ENCODE peak calls at places on chromosomes 7 and 10, in seven cellular contexts. One of them, this sample, is unnamed. For H3K36me3 and H3K27me3, the result is how much of the 10 kb centered on the place peaks cover.

GRCh38 chr7:131745645-131746248 is 189.3 kb upstream of the PODXL start:
- DNase-seq in body of pancreas: peak
- DNase-seq in CD8-positive, alpha-beta memory T cell: no peak
- DNase-seq in brain microvascular endothelial cell: peak
- DNase-seq in RWPE2: no peak
- DNase-seq in IMR-90: peak
- DNase-seq in pancreas: peak
- DNase-seq in this sample: peak

GRCh38 chr10:101303087-101303753 is 50.7 kb upstream of the BTRC start:
- DNase-seq in body of pancreas: no peak
- DNase-seq in CD8-positive, alpha-beta memory T cell: no peak
- DNase-seq in brain microvascular endothelial cell: no peak
- DNase-seq in RWPE2: no peak
- DNase-seq in IMR-90: no peak
- DNase-seq in pancreas: no peak
- DNase-seq in this sample: no peak

GRCh38 chr10:120666311-120666710 is 184.9 kb upstream of the WDR11 start:
- DNase-seq in body of pancreas: no peak
- DNase-seq in CD8-positive, alpha-beta memory T cell: no peak
- DNase-seq in brain microvascular endothelial cell: no peak
- DNase-seq in RWPE2: no peak
- DNase-seq in IMR-90: no peak
- DNase-seq in pancreas: no peak
- DNase-seq in this sample: no peak

GRCh38 chr7:118288098-118288497 is 63.6 kb downstream of the ANKRD7 start:
- DNase-seq in body of pancreas: no peak
- DNase-seq in CD8-positive, alpha-beta memory T cell: peak
- DNase-seq in brain microvascular endothelial cell: no peak
- DNase-seq in RWPE2: no peak
- DNase-seq in IMR-90: no peak
- DNase-seq in pancreas: no peak
- DNase-seq in this sample: no peak

GRCh38 chr7:143279186-143280098 is 5.3 kb upstream of the TMEM139 start:
- DNase-seq in body of pancreas: peak
- DNase-seq in CD8-positive, alpha-beta memory T cell: peak
- DNase-seq in brain microvascular endothelial cell: peak
- DNase-seq in RWPE2: no peak
- DNase-seq in IMR-90: peak
- DNase-seq in pancreas: no peak
- DNase-seq in this sample: no peak

GRCh38 chr7:65938336-65938895 is 43.6 kb downstream of the GUSB start:
- DNase-seq in body of pancreas: no peak
- DNase-seq in CD8-positive, alpha-beta memory T cell: no peak
- DNase-seq in brain microvascular endothelial cell: peak
- DNase-seq in RWPE2: no peak
- DNase-seq in IMR-90: peak
- DNase-seq in pancreas: no peak
- DNase-seq in this sample: no peak

GRCh38 chr7:68429376-68430117 is 1168.7 kb upstream of the AUTS2 start:
- DNase-seq in body of pancreas: no peak
- DNase-seq in CD8-positive, alpha-beta memory T cell: no peak
- DNase-seq in brain microvascular endothelial cell: no peak
- DNase-seq in RWPE2: no peak
- DNase-seq in IMR-90: no peak
- DNase-seq in pancreas: no peak
- DNase-seq in this sample: no peak

GRCh38 chr7:69067397-69067796 is 530.9 kb upstream of the AUTS2 start:
- DNase-seq in body of pancreas: peak
- DNase-seq in CD8-positive, alpha-beta memory T cell: no peak
- DNase-seq in brain microvascular endothelial cell: no peak
- DNase-seq in RWPE2: no peak
- DNase-seq in IMR-90: no peak
- DNase-seq in pancreas: peak
- DNase-seq in this sample: peak

GRCh38 chr7:1798191-1798590 is 128.1 kb downstream of the ELFN1 start:
- DNase-seq in body of pancreas: no peak
- DNase-seq in CD8-positive, alpha-beta memory T cell: no peak
- DNase-seq in brain microvascular endothelial cell: no peak
- DNase-seq in RWPE2: no peak
- DNase-seq in IMR-90: no peak
- DNase-seq in pancreas: no peak
- DNase-seq in this sample: no peak

GRCh38 chr10:14236341-14236740 is 94.4 kb downstream of the FRMD4A start:
- DNase-seq in body of pancreas: no peak
- DNase-seq in CD8-positive, alpha-beta memory T cell: no peak
- DNase-seq in brain microvascular endothelial cell: no peak
- DNase-seq in RWPE2: no peak
- DNase-seq in IMR-90: no peak
- DNase-seq in pancreas: no peak
- DNase-seq in this sample: no peak

GRCh38 chr10:117549100-117549499 is 6.6 kb downstream of the EMX2 start:
- DNase-seq in body of pancreas: no peak
- DNase-seq in CD8-positive, alpha-beta memory T cell: no peak
- DNase-seq in brain microvascular endothelial cell: no peak
- DNase-seq in RWPE2: no peak
- DNase-seq in IMR-90: no peak
- DNase-seq in pancreas: no peak
- DNase-seq in this sample: no peak

GRCh38 chr7:82406937-82407336 is 36.6 kb downstream of the CACNA2D1 start:
- DNase-seq in body of pancreas: no peak
- DNase-seq in CD8-positive, alpha-beta memory T cell: no peak
- DNase-seq in brain microvascular endothelial cell: no peak
- DNase-seq in RWPE2: no peak
- DNase-seq in IMR-90: peak
- DNase-seq in pancreas: no peak
- DNase-seq in this sample: no peak

GRCh38 chr10:35746004-35746403 is 103.9 kb upstream of the FZD8 start:
- DNase-seq in body of pancreas: no peak
- DNase-seq in CD8-positive, alpha-beta memory T cell: no peak
- DNase-seq in brain microvascular endothelial cell: no peak
- DNase-seq in RWPE2: no peak
- DNase-seq in IMR-90: no peak
- DNase-seq in pancreas: no peak
- DNase-seq in this sample: no peak

GRCh38 chr10:111435871-111436270 is 359.0 kb downstream of the ADRA2A start:
- DNase-seq in body of pancreas: no peak
- DNase-seq in CD8-positive, alpha-beta memory T cell: no peak
- DNase-seq in brain microvascular endothelial cell: no peak
- DNase-seq in RWPE2: no peak
- DNase-seq in IMR-90: no peak
- DNase-seq in pancreas: no peak
- DNase-seq in this sample: no peak

DNA sequence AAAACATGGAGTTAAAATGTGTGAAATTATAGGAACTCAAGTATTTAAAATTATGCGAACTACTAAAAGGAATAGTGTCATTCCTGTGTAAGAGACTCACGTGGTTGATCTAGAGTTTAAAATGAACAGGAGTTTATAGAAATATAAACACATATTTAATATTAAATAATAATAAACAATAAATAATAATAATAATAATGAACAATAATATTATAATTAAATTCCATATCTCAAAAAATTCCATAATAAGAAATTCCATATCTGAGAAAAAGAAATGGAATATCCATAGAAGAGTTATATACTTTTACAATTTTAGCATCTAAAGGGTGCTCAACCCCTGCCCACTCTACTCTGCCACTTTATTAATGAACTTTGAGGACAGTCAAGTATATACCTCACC is 429.6 kb downstream of the TNS3 start:
- DNase-seq in body of pancreas: no peak
- DNase-seq in CD8-positive, alpha-beta memory T cell: no peak
- DNase-seq in brain microvascular endothelial cell: no peak
- DNase-seq in RWPE2: no peak
- DNase-seq in IMR-90: no peak
- DNase-seq in pancreas: no peak
- DNase-seq in this sample: no peak
- H3K4me3 ChIP-seq in body of pancreas: no peak
- H3K4me3 ChIP-seq in CD8-positive, alpha-beta memory T cell: no peak
- H3K4me3 ChIP-seq in brain microvascular endothelial cell: no peak
- H3K4me3 ChIP-seq in RWPE2: no peak
- H3K4me3 ChIP-seq in IMR-90: no peak
- H3K4me3 ChIP-seq in pancreas: no peak
- H3K4me3 ChIP-seq in this sample: no peak

DNA sequence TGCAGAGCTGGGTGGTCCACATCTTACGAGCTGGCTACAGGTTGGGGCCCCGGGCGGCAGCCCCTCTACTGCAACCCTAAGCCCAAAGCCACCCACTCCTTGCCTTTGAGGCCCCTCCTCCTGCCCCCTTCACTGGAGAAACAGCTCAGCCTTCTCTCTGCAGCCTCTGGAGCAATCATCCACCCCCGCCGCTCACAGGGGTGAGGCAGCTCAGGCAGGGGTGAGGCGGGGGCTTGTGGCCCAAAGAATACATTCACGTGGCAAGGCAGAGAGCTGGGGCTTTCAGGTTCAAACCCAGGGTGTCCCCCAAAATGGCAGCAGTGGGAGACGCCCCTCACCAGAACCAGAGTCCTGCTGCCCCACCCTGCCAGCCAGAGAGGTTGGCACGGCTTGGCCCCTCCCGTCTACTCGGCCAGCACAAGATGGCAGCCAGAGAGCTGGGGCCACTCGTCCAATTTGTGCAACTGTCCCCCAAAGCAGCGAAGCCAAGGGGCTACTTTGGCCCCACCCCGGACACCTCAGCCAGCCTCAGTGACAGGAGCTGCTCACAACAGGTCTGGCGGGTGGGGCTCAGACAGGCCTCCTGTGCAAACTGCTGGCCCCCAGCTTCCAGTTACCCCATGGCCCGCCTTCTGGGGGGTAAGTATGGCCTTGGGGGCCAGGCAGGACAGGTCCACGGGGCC is 7.2 kb downstream of the GNB2 start:
- DNase-seq in body of pancreas: no peak
- DNase-seq in CD8-positive, alpha-beta memory T cell: no peak
- DNase-seq in brain microvascular endothelial cell: no peak
- DNase-seq in RWPE2: no peak
- DNase-seq in IMR-90: no peak
- DNase-seq in pancreas: peak
- DNase-seq in this sample: peak
- H3K36me3 ChIP-seq in body of pancreas: half or more
- H3K36me3 ChIP-seq in CD8-positive, alpha-beta memory T cell: under half
- H3K36me3 ChIP-seq in brain microvascular endothelial cell: half or more
- H3K36me3 ChIP-seq in RWPE2: half or more
- H3K36me3 ChIP-seq in IMR-90: half or more
- H3K36me3 ChIP-seq in pancreas: half or more
- H3K36me3 ChIP-seq in this sample: under half

DNA sequence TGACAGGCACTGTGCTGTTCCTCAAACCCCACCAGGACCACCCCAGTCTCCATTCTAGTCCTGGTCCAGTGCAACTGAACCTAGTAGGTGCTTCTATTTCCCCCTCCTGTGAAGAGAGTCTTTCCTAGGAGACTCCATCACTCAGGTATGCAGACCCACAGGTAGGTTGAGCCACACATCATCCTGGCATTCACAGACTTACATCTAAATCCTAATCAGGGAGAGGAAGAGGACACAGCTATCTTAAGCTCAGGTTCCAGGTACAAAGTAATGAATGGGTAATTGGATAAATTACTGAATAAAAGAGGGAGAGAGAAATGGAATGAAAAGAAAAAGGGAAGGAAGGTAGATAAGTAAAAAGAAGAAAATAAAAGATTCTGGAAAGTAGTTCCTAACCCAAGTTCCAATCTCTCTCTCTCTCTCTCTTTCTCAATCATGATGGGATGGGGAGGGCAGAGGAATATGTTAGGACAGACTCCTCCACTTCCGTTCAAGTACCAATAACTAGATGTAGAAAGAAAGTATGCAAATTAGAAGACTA is 139.8 kb upstream of the NAMPT start:
- DNase-seq in body of pancreas: no peak
- DNase-seq in CD8-positive, alpha-beta memory T cell: no peak
- DNase-seq in brain microvascular endothelial cell: no peak
- DNase-seq in RWPE2: no peak
- DNase-seq in IMR-90: no peak
- DNase-seq in pancreas: no peak
- DNase-seq in this sample: no peak
- H3K27me3 ChIP-seq in body of pancreas: under half
- H3K27me3 ChIP-seq in CD8-positive, alpha-beta memory T cell: under half
- H3K27me3 ChIP-seq in brain microvascular endothelial cell: under half
- H3K27me3 ChIP-seq in RWPE2: under half
- H3K27me3 ChIP-seq in IMR-90: under half
- H3K27me3 ChIP-seq in pancreas: under half
- H3K27me3 ChIP-seq in this sample: under half

GRCh38 chr10:68598978-68599753 is 39.0 kb downstream of the TET1 start:
- DNase-seq in body of pancreas: peak
- DNase-seq in CD8-positive, alpha-beta memory T cell: no peak
- DNase-seq in brain microvascular endothelial cell: no peak
- DNase-seq in RWPE2: peak
- DNase-seq in IMR-90: peak
- DNase-seq in pancreas: peak
- DNase-seq in this sample: peak
- H3K4me3 ChIP-seq in body of pancreas: no peak
- H3K4me3 ChIP-seq in CD8-positive, alpha-beta memory T cell: no peak
- H3K4me3 ChIP-seq in brain microvascular endothelial cell: no peak
- H3K4me3 ChIP-seq in RWPE2: no peak
- H3K4me3 ChIP-seq in IMR-90: no peak
- H3K4me3 ChIP-seq in pancreas: peak
- H3K4me3 ChIP-seq in this sample: no peak

DNA sequence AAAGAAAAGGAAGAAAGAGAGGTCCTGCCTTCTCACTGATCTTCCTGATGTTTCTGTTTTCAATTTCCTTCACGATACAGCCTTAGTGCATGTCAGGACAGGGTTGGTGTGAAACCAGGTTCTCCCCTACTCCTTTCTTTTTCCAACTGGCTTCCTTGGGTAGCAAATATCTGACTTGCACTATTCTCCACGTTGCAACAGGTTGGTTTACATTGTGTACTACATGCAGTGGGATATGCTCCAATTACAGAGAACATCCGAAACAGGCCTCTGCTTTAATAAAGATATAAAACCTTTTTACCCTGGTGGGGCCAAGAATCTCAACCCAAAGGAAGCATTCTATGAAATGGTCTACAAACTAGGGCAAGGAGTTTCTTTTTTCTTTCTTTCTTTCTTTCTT is 16.9 kb upstream of the CREB5 start:
- DNase-seq in body of pancreas: no peak
- DNase-seq in CD8-positive, alpha-beta memory T cell: no peak
- DNase-seq in brain microvascular endothelial cell: no peak
- DNase-seq in RWPE2: no peak
- DNase-seq in IMR-90: no peak
- DNase-seq in pancreas: no peak
- DNase-seq in this sample: no peak
- H3K36me3 ChIP-seq in body of pancreas: under half
- H3K36me3 ChIP-seq in CD8-positive, alpha-beta memory T cell: under half
- H3K36me3 ChIP-seq in brain microvascular endothelial cell: under half
- H3K36me3 ChIP-seq in RWPE2: under half
- H3K36me3 ChIP-seq in IMR-90: under half
- H3K36me3 ChIP-seq in pancreas: under half
- H3K36me3 ChIP-seq in this sample: under half